ENCODE peak calls at places on chromosomes 6 and 20, in ten cellular contexts. P is tibial nerve, L is type B pancreatic cell, S is GM12865, N is adrenal gland, Q is dorsolateral prefrontal cortex, C is HFF-Myc, R is coronary artery, J is BE2C, I is progenitor cell of endocrine pancreas. A is an unnamed sample.
A peak's percentile ranks its signal among the peaks of the same experiment; 100 is the strongest.

GRCh38 chr6:82195619-82196018 is 51.9 kb downstream of the IBTK start:
- DNase-seq in N (no peak), R (no peak), I (no peak), C (no peak), J (no peak), S (no peak), L (no peak), P (no peak), Q (no peak), A (no peak)

GRCh38 chr20:41483553-41483930 is 116.9 kb upstream of the EMILIN3 start:
- DNase-seq in R (no peak), C (no peak), Q (no peak), L (no peak), J (no peak), I (no peak), P (no peak), N (no peak), S (no peak), A (no peak)

GRCh38 chr20:33006776-33007375 is 628 bp upstream of the BPIFB2 start:
- DNase-seq in C (no peak), S (no peak), L (no peak), N (no peak), J (no peak), P (no peak), I (no peak), Q (no peak), R (no peak), A (no peak)

GRCh38 chr20:58659841-58660240 is 8.8 kb downstream of the STX16 start:
- DNase-seq in L (no peak), J (no peak), R (no peak), Q (no peak), S (no peak), C (no peak), N (no peak), I (no peak), P (no peak), A (no peak)

GRCh38 chr6:6586167-6586566 is 2.4 kb upstream of the LY86 start:
- DNase-seq in I (no peak), L (no peak), Q (no peak), J (no peak), N (no peak), P (no peak), R (no peak), S (peak; percentile 38), C (no peak), A (no peak)

GRCh38 chr6:159042003-159042823 is 2.6 kb downstream of the TAGAP start:
- DNase-seq in S (peak; percentile 90), L (no peak), R (no peak), P (no peak), C (peak; percentile 14), I (peak; percentile 56), J (peak; percentile 50), N (peak; percentile 73), Q (no peak), A (peak; percentile 63)

GRCh38 chr6:33144373-33144772 is 47.9 kb downstream of the COL11A2 start:
- DNase-seq in S (no peak), N (no peak), P (no peak), Q (no peak), C (no peak), J (no peak), R (no peak), I (no peak), L (no peak), A (no peak)

GRCh38 chr6:108896111-108896661 is 48.0 kb downstream of the ARMC2 start:
- DNase-seq in R (no peak), P (no peak), C (peak; percentile 59), J (no peak), S (peak; percentile 49), I (no peak), Q (no peak), N (no peak), L (no peak), A (no peak)

GRCh38 chr6:111804627-111805235 is 68.5 kb downstream of the FYN start:
- DNase-seq in L (no peak), R (no peak), I (no peak), P (no peak), J (no peak), S (peak; percentile 86), C (no peak), Q (no peak), N (no peak), A (no peak)
- TF ChIP-seq CTCF in L (no peak), R (no peak), I (no peak), P (peak; percentile 30), J (no peak), S (peak; percentile 23), C (no peak), Q (no peak), N (no peak), A (no peak)

GRCh38 chr20:4782373-4782772 is 60.7 kb downstream of the PRND start:
- DNase-seq in N (no peak), Q (no peak), I (no peak), J (no peak), C (no peak), S (no peak), P (no peak), R (no peak), L (no peak), A (no peak)

GRCh38 chr20:4781637-4782349 is 60.1 kb downstream of the PRND start:
- DNase-seq in Q (no peak), C (no peak), R (no peak), N (no peak), S (no peak), L (no peak), P (no peak), J (no peak), I (no peak), A (no peak)

GRCh38 chr20:4776079-4776630 is 54.4 kb downstream of the PRND start:
- DNase-seq in S (no peak), R (no peak), I (no peak), J (no peak), L (no peak), C (no peak), N (no peak), P (no peak), Q (no peak), A (no peak)

GRCh38 chr20:4781211-4781610 is 59.5 kb downstream of the PRND start:
- DNase-seq in Q (no peak), L (no peak), C (no peak), I (no peak), P (no peak), S (no peak), J (no peak), R (no peak), N (no peak), A (no peak)

DNA sequence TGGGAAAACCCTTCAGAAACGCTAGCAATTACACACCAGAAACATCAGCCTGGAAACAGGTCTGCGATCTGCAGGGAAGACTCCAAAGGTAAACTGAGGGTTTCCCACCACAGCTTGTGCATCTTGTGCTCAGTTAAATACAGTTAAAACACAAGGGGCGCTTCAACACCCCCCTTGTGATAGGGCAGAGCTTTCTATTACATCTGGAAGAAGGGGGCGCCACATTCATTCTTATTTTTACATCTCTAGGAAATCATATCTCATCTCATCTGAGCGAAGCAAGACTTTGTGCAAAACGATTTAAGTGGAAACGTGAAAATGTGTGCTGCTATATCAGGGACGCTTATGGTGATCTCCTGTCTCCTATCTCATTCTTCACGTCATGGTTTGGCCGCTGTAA is 58.5 kb downstream of the PRND start:
- DNase-seq in L (no peak), Q (no peak), I (no peak), S (no peak), N (no peak), P (no peak), J (no peak), C (no peak), R (no peak), A (no peak)
- TF ChIP-seq CTCF in L (no peak), Q (no peak), I (no peak), S (no peak), N (no peak), P (no peak), J (no peak), C (no peak), R (no peak), A (no peak)

GRCh38 chr20:44410583-44411019 is 55.1 kb downstream of the HNF4A start:
- DNase-seq in C (no peak), R (no peak), P (no peak), S (no peak), L (no peak), I (no peak), Q (no peak), J (no peak), N (no peak), A (no peak)

GRCh38 chr20:44406572-44407100 is 51.1 kb downstream of the HNF4A start:
- DNase-seq in S (no peak), C (no peak), R (no peak), J (no peak), I (no peak), P (no peak), Q (no peak), N (no peak), L (no peak), A (no peak)

GRCh38 chr20:44407402-44408184 is 52.1 kb downstream of the HNF4A start:
- DNase-seq in P (no peak), C (no peak), S (no peak), N (peak; percentile 76), J (no peak), I (no peak), R (no peak), L (no peak), Q (no peak), A (no peak)

GRCh38 chr20:44411020-44411756 is 55.7 kb downstream of the HNF4A start:
- DNase-seq in R (no peak), L (no peak), S (no peak), C (no peak), I (no peak), J (no peak), N (peak; percentile 38), P (no peak), Q (no peak), A (no peak)

GRCh38 chr20:44409132-44409600 is 53.7 kb downstream of the HNF4A start:
- DNase-seq in S (no peak), Q (no peak), R (no peak), P (no peak), N (no peak), J (no peak), I (no peak), C (no peak), L (no peak), A (no peak)
- TF ChIP-seq CTCF in S (no peak), Q (no peak), R (no peak), P (no peak), N (no peak), J (no peak), I (no peak), C (no peak), L (no peak), A (no peak)

DNA sequence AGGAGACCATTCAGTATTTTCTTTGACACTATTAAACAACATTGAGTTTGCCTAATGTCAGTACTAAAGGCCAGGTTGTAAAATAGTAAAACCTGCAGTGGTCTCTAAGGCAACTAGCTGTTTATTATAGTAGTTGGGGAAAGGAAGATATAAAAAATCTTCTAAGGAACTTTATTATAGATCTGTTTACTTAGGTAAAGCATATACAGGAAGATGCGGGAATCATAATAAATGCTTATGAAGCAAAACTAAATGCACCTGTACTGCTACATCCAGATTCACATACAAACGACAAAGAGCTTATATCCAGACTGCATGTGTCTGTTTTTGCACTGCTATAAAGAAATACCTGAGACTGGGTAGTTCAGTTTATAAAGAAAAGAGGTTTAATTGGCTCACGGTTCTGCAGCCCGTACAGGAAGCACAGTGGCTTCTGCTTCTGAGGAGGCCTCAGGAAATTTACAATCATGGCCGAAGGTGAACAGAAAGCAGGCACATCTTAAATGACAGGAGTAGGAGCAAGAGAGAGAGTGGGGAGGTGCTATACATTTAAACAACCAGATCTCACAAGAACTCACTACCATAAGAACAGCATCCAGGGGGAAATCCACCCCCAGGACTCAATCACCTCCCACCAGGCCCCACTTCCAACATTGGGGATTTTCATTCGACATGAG is 8.7 kb upstream of the TRIM39 start:
- DNase-seq in N (no peak), S (no peak), R (no peak), C (no peak), P (no peak), J (no peak), Q (no peak), L (no peak), I (no peak), A (no peak)
- TF ChIP-seq CTCF in N (no peak), S (no peak), R (no peak), C (no peak), P (no peak), J (no peak), Q (no peak), L (no peak), I (no peak), A (no peak)